ENCODE peak calls at places on chromosomes 13 and 19, in six cellular contexts. M is fibroblast of lung, K is adrenal gland, J is left ventricle myocardium inferior, V is lower lobe of right lung, H is lung. R is an unnamed sample.

GRCh38 chr13:30572859-30573275 is 44.9 kb upstream of the USPL1 start:
- DNase-seq in M (peak; percentile 69), K (peak; percentile 25), J (no peak), V (no peak), H (no peak), R (peak; percentile 74)

GRCh38 chr13:113974304-113975281 is 717 bp upstream of the C13orf46 start:
- DNase-seq in M (no peak), K (no peak), J (peak; percentile 10), V (peak; percentile 41), H (no peak), R (no peak)

GRCh38 chr13:83879431-83880171 is 2.7 kb downstream of the SLITRK1 start:
- DNase-seq in M (peak; percentile 24), K (no peak), J (no peak), V (no peak), H (no peak), R (no peak)

GRCh38 chr19:13718733-13719132 is 45.6 kb upstream of the MRI1 start:
- DNase-seq in M (peak; percentile 68), K (peak; percentile 14), J (peak; percentile 34), V (no peak), H (no peak), R (no peak)

GRCh38 chr19:13574933-13575332 is 68.7 kb upstream of the CACNA1A start:
- DNase-seq in M (no peak), K (no peak), J (no peak), V (no peak), H (no peak), R (no peak)

GRCh38 chr19:11227201-11227886 is 12.1 kb upstream of the ANGPTL8 start:
- DNase-seq in M (no peak), K (no peak), J (no peak), V (no peak), H (no peak), R (no peak)

GRCh38 chr19:56837892-56838679 is 2.4 kb downstream of the PEG3 start:
- DNase-seq in M (no peak), K (peak; percentile 79), J (peak; percentile 66), V (peak; percentile 60), H (peak; percentile 71), R (no peak)

GRCh38 chr13:111575719-111576118 is 255.3 kb downstream of the TEX29 start:
- DNase-seq in M (no peak), K (no peak), J (no peak), V (no peak), H (no peak), R (no peak)

GRCh38 chr13:26482451-26483197 is 74.9 kb upstream of the WASF3 start:
- DNase-seq in M (peak; percentile 62), K (peak; percentile 83), J (no peak), V (no peak), H (peak; percentile 63), R (peak; percentile 85)

GRCh38 chr13:110187501-110188161 is 119.3 kb downstream of the COL4A1 start:
- DNase-seq in M (peak; percentile 88), K (peak; percentile 78), J (peak; percentile 69), V (no peak), H (no peak), R (no peak)

GRCh38 chr13:107210216-107211010 is 642.5 kb upstream of the ARGLU1 start:
- DNase-seq in M (peak; percentile 23), K (no peak), J (no peak), V (no peak), H (no peak), R (no peak)

GRCh38 chr19:2869618-2870017 is 2.5 kb downstream of the ZNF556 start:
- DNase-seq in M (no peak), K (no peak), J (no peak), V (no peak), H (no peak), R (no peak)

GRCh38 chr13:48653074-48654054 is at the start of gene CYSLTR2:
- DNase-seq in M (peak; percentile 62), K (no peak), J (no peak), V (no peak), H (no peak), R (peak; percentile 33)

GRCh38 chr19:42601811-42602443 is 7.2 kb upstream of the CEACAM8 start:
- DNase-seq in M (peak; percentile 22), K (peak; percentile 29), J (no peak), V (no peak), H (no peak), R (peak; percentile 28)

GRCh38 chr13:113141591-113141950 is 16.9 kb upstream of the PROZ start:
- DNase-seq in M (no peak), K (no peak), J (no peak), V (peak; percentile 40), H (no peak), R (no peak)

GRCh38 chr19:49930483-49931011 is 1.2 kb upstream of the NUP62 start:
- DNase-seq in M (no peak), K (peak; percentile 79), J (peak; percentile 34), V (no peak), H (no peak), R (no peak)

GRCh38 chr13:27644302-27644701 is 22.6 kb downstream of the POLR1D start:
- DNase-seq in M (peak; percentile 96), K (peak; percentile 63), J (no peak), V (no peak), H (no peak), R (no peak)

GRCh38 chr13:38755792-38756191 is 68.9 kb downstream of the FREM2 start:
- DNase-seq in M (no peak), K (no peak), J (no peak), V (no peak), H (no peak), R (no peak)

GRCh38 chr19:15829277-15829770 is 13.9 kb upstream of the OR10H1 start:
- DNase-seq in M (no peak), K (no peak), J (no peak), V (no peak), H (no peak), R (no peak)
- H3K4me3 ChIP-seq in M (no peak overlapping the region), K (no peak overlapping the region), J (no peak overlapping the region), V (no peak overlapping the region), H (no peak overlapping the region), R (no peak overlapping the region)

DNA sequence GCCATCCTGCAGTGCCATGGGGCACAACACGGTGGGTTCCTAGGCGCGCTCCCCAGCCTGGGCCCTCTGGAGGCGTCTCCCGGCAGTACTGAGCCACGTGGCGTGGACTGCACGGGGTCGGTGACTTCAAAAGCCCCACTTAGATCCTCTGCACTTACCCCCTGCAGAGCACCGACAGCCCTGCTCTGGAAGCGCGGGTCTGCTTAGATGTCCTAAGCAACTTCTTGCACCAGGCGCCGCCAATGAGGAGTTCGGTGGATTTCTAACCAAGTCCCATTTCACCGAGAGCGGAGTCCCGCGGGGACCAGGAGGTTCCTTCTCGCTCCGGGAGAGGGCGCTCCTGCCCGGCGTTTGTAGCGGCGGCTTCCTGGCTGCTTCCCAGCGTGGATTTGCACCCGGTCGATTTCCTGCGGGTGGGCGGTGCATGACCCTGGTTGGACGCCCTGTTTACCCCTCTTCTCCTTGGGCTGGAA is 25.2 kb upstream of the ZNF845 start:
- DNase-seq in M (no peak), K (peak; percentile 35), J (peak; percentile 16), V (no peak), H (no peak), R (no peak)
- H3K4me3 ChIP-seq in M (no peak overlapping the region), K (no peak overlapping the region), J (peak overlapping the region; percentile 10), V (no peak overlapping the region), H (no peak overlapping the region), R (no peak overlapping the region)

GRCh38 chr19:53876651-53877224 is 5.3 kb upstream of the PRKCG start:
- DNase-seq in M (no peak), K (no peak), J (no peak), V (no peak), H (no peak), R (no peak)
- H3K4me3 ChIP-seq in M (no peak overlapping the region), K (no peak overlapping the region), J (no peak overlapping the region), V (no peak overlapping the region), H (no peak overlapping the region), R (no peak overlapping the region)

GRCh38 chr19:10102787-10103236 is 334 bp upstream of the ANGPTL6 start:
- DNase-seq in M (no peak), K (no peak), J (no peak), V (no peak), H (no peak), R (no peak)

GRCh38 chr19:10105241-10106099 is 692 bp upstream of the PPAN start:
- DNase-seq in M (no peak), K (no peak), J (no peak), V (no peak), H (no peak), R (no peak)

GRCh38 chr19:10104665-10105221 is 1.4 kb upstream of the PPAN start:
- DNase-seq in M (no peak), K (no peak), J (no peak), V (no peak), H (no peak), R (peak; percentile 99)

GRCh38 chr19:10106100-10106936 is at the start of gene PPAN:
- DNase-seq in M (peak; percentile 96), K (peak; percentile 99), J (peak; percentile 97), V (peak; percentile 98), H (peak; percentile 98), R (peak; percentile 97)

GRCh38 chr19:10104130-10104513 is 1.6 kb upstream of the ANGPTL6 start:
- DNase-seq in M (no peak), K (no peak), J (no peak), V (no peak), H (no peak), R (no peak)
- H3K4me3 ChIP-seq in M (no peak overlapping the region), K (no peak overlapping the region), J (no peak overlapping the region), V (no peak overlapping the region), H (no peak overlapping the region), R (no peak overlapping the region)

DNA sequence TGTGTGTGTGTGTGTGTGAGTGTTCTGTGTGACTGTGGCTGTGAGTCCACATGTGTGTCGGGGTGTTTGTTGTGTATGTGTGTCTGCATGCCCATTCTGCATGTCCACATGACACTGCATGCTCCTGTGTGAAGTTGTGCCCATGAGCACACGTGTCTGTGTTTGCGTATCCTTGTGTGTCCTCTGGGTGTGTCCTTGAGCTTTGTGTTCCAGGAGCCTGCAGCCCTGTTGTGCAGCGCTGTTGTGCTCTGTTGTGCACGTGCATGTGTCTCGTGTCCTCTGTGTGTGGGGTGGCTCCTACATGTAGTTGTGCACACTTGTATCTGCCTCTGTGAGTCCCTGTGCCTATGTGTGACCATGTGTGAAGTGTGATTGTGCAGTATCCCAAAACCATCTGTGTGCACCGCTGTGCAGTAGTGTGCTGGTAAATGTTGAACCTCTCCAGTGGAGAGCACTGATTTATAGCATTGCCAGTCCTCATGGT is 2.2 kb upstream of the ARHGEF18 start:
- DNase-seq in M (no peak), K (no peak), J (no peak), V (no peak), H (no peak), R (no peak)
- H3K4me3 ChIP-seq in M (no peak overlapping the region), K (no peak overlapping the region), J (no peak overlapping the region), V (no peak overlapping the region), H (no peak overlapping the region), R (no peak overlapping the region)

DNA sequence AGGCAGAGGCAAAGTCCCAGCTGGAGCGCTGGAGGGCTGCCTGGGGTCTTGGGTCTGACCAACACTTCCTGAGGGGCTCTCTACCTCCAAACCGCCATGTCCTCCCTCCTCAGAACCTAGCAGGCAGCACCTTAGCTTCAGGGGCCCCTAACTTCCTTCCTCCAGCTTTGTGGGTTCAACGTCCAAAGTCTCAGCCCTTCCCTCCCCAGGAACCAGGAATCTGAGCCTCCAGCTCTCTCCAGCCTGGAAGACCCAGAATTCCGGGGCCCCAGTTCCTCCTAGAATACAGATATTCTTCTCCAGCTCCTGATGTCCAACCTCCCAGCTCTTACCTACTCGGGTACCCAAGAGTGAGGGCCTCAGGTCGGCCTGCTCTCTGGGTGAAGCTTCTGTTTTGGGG is 3.7 kb downstream of the TMEM150B start:
- DNase-seq in M (no peak), K (no peak), J (no peak), V (no peak), H (no peak), R (no peak)
- H3K4me3 ChIP-seq in M (no peak overlapping the region), K (no peak overlapping the region), J (no peak overlapping the region), V (no peak overlapping the region), H (no peak overlapping the region), R (no peak overlapping the region)

GRCh38 chr13:50152224-50152623 is 137.0 kb downstream of the KCNRG start:
- DNase-seq in M (peak; percentile 29), K (no peak), J (no peak), V (no peak), H (no peak), R (no peak)
- H3K4me3 ChIP-seq in M (peak overlapping the region; percentile 1), K (no peak overlapping the region), J (peak overlapping the region; percentile 41), V (peak overlapping the region; percentile 40), H (no peak overlapping the region), R (peak overlapping the region; percentile 13)

R was measured in Jurkat, Clone E6-1.